ENCODE peak calls at places on chromosomes 16 and 17, in ten cellular contexts. One of them, this sample, is unnamed.

GRCh38 chr17:57038486-57038885 is 46.6 kb upstream of the AKAP1 start:
- DNase-seq in spleen: no peak
- DNase-seq in GM04504: no peak
- DNase-seq in activated CD8-positive, alpha-beta T cell treated with anti-CD3 and anti-CD28 coated beads, Interleukin-2, amount 10 ng/mL, durations not matched to agents 7 days and 5 days: no peak
- DNase-seq in keratinocyte: no peak
- DNase-seq in putamen: no peak
- DNase-seq in AML-193: no peak
- DNase-seq in GM23248: no peak
- DNase-seq in astrocyte of the spinal cord: no peak
- DNase-seq in left cardiac atrium: no peak
- DNase-seq in this sample: no peak

GRCh38 chr17:49193513-49194296 is 16.7 kb downstream of the GNGT2 start:
- DNase-seq in spleen: peak; percentile 79
- DNase-seq in GM04504: peak; percentile 24
- DNase-seq in activated CD8-positive, alpha-beta T cell treated with anti-CD3 and anti-CD28 coated beads, Interleukin-2, amount 10 ng/mL, durations not matched to agents 7 days and 5 days: no peak
- DNase-seq in keratinocyte: peak; percentile 65
- DNase-seq in putamen: peak; percentile 88
- DNase-seq in AML-193: peak; percentile 63
- DNase-seq in GM23248: peak; percentile 70
- DNase-seq in astrocyte of the spinal cord: peak; percentile 66
- DNase-seq in left cardiac atrium: peak; percentile 63
- DNase-seq in this sample: peak; percentile 56

GRCh38 chr16:18969050-18969854 is 14.5 kb upstream of the TMC7 start:
- DNase-seq in spleen: peak; percentile 94
- DNase-seq in GM04504: peak; percentile 42
- DNase-seq in activated CD8-positive, alpha-beta T cell treated with anti-CD3 and anti-CD28 coated beads, Interleukin-2, amount 10 ng/mL, durations not matched to agents 7 days and 5 days: peak; percentile 86
- DNase-seq in keratinocyte: no peak
- DNase-seq in putamen: peak; percentile 84
- DNase-seq in AML-193: peak; percentile 24
- DNase-seq in GM23248: peak; percentile 85
- DNase-seq in astrocyte of the spinal cord: peak; percentile 68
- DNase-seq in left cardiac atrium: peak; percentile 88
- DNase-seq in this sample: peak; percentile 84

GRCh38 chr17:35603674-35604073 is 16.6 kb downstream of the AP2B1 start:
- DNase-seq in spleen: no peak
- DNase-seq in GM04504: no peak
- DNase-seq in activated CD8-positive, alpha-beta T cell treated with anti-CD3 and anti-CD28 coated beads, Interleukin-2, amount 10 ng/mL, durations not matched to agents 7 days and 5 days: no peak
- DNase-seq in keratinocyte: no peak
- DNase-seq in putamen: no peak
- DNase-seq in AML-193: no peak
- DNase-seq in GM23248: peak; percentile 20
- DNase-seq in astrocyte of the spinal cord: peak; percentile 22
- DNase-seq in left cardiac atrium: no peak
- DNase-seq in this sample: no peak

GRCh38 chr16:29307598-29308507 is 98.7 kb downstream of the NPIPB11 start:
- DNase-seq in spleen: no peak
- DNase-seq in GM04504: no peak
- DNase-seq in activated CD8-positive, alpha-beta T cell treated with anti-CD3 and anti-CD28 coated beads, Interleukin-2, amount 10 ng/mL, durations not matched to agents 7 days and 5 days: no peak
- DNase-seq in keratinocyte: no peak
- DNase-seq in putamen: no peak
- DNase-seq in AML-193: no peak
- DNase-seq in GM23248: no peak
- DNase-seq in astrocyte of the spinal cord: peak; percentile 74
- DNase-seq in left cardiac atrium: no peak
- DNase-seq in this sample: no peak

GRCh38 chr17:73271078-73271477 is 9.4 kb upstream of the CPSF4L start:
- DNase-seq in spleen: no peak
- DNase-seq in GM04504: no peak
- DNase-seq in activated CD8-positive, alpha-beta T cell treated with anti-CD3 and anti-CD28 coated beads, Interleukin-2, amount 10 ng/mL, durations not matched to agents 7 days and 5 days: no peak
- DNase-seq in keratinocyte: no peak
- DNase-seq in putamen: no peak
- DNase-seq in AML-193: no peak
- DNase-seq in GM23248: no peak
- DNase-seq in astrocyte of the spinal cord: no peak
- DNase-seq in left cardiac atrium: no peak
- DNase-seq in this sample: no peak

GRCh38 chr17:40819528-40820125 is 2.8 kb downstream of the KRT10 start:
- DNase-seq in spleen: no peak
- DNase-seq in GM04504: no peak
- DNase-seq in activated CD8-positive, alpha-beta T cell treated with anti-CD3 and anti-CD28 coated beads, Interleukin-2, amount 10 ng/mL, durations not matched to agents 7 days and 5 days: no peak
- DNase-seq in keratinocyte: no peak
- DNase-seq in putamen: peak; percentile 13
- DNase-seq in AML-193: peak; percentile 45
- DNase-seq in GM23248: peak; percentile 68
- DNase-seq in astrocyte of the spinal cord: peak; percentile 4
- DNase-seq in left cardiac atrium: no peak
- DNase-seq in this sample: peak; percentile 19

GRCh38 chr17:4057731-4058130 is 85.1 kb downstream of the ZZEF1 start:
- DNase-seq in spleen: no peak
- DNase-seq in GM04504: no peak
- DNase-seq in activated CD8-positive, alpha-beta T cell treated with anti-CD3 and anti-CD28 coated beads, Interleukin-2, amount 10 ng/mL, durations not matched to agents 7 days and 5 days: no peak
- DNase-seq in keratinocyte: no peak
- DNase-seq in putamen: no peak
- DNase-seq in AML-193: no peak
- DNase-seq in GM23248: no peak
- DNase-seq in astrocyte of the spinal cord: no peak
- DNase-seq in left cardiac atrium: no peak
- DNase-seq in this sample: no peak

GRCh38 chr17:49101054-49101534 is 31.5 kb upstream of the B4GALNT2 start:
- DNase-seq in spleen: no peak
- DNase-seq in GM04504: no peak
- DNase-seq in activated CD8-positive, alpha-beta T cell treated with anti-CD3 and anti-CD28 coated beads, Interleukin-2, amount 10 ng/mL, durations not matched to agents 7 days and 5 days: no peak
- DNase-seq in keratinocyte: peak; percentile 99
- DNase-seq in putamen: no peak
- DNase-seq in AML-193: no peak
- DNase-seq in GM23248: peak; percentile 12
- DNase-seq in astrocyte of the spinal cord: peak; percentile 73
- DNase-seq in left cardiac atrium: no peak
- DNase-seq in this sample: no peak

GRCh38 chr17:43377056-43377810 is 21.6 kb upstream of the ARL4D start:
- DNase-seq in spleen: no peak
- DNase-seq in GM04504: no peak
- DNase-seq in activated CD8-positive, alpha-beta T cell treated with anti-CD3 and anti-CD28 coated beads, Interleukin-2, amount 10 ng/mL, durations not matched to agents 7 days and 5 days: no peak
- DNase-seq in keratinocyte: no peak
- DNase-seq in putamen: no peak
- DNase-seq in AML-193: no peak
- DNase-seq in GM23248: no peak
- DNase-seq in astrocyte of the spinal cord: no peak
- DNase-seq in left cardiac atrium: no peak
- DNase-seq in this sample: no peak

GRCh38 chr17:2292100-2292499 is 11.5 kb downstream of the SMG6 start:
- DNase-seq in spleen: no peak
- DNase-seq in GM04504: no peak
- DNase-seq in activated CD8-positive, alpha-beta T cell treated with anti-CD3 and anti-CD28 coated beads, Interleukin-2, amount 10 ng/mL, durations not matched to agents 7 days and 5 days: no peak
- DNase-seq in keratinocyte: no peak
- DNase-seq in putamen: no peak
- DNase-seq in AML-193: no peak
- DNase-seq in GM23248: peak; percentile 41
- DNase-seq in astrocyte of the spinal cord: no peak
- DNase-seq in left cardiac atrium: no peak
- DNase-seq in this sample: no peak

GRCh38 chr17:41494524-41494923 is 4.8 kb upstream of the KRT36 start:
- DNase-seq in spleen: no peak
- DNase-seq in GM04504: no peak
- DNase-seq in activated CD8-positive, alpha-beta T cell treated with anti-CD3 and anti-CD28 coated beads, Interleukin-2, amount 10 ng/mL, durations not matched to agents 7 days and 5 days: no peak
- DNase-seq in keratinocyte: no peak
- DNase-seq in putamen: no peak
- DNase-seq in AML-193: no peak
- DNase-seq in GM23248: peak; percentile 69
- DNase-seq in astrocyte of the spinal cord: peak; percentile 7
- DNase-seq in left cardiac atrium: no peak
- DNase-seq in this sample: no peak

GRCh38 chr17:49218941-49219913 is 8.7 kb downstream of the ABI3 start:
- DNase-seq in spleen: peak; percentile 92
- DNase-seq in GM04504: no peak
- DNase-seq in activated CD8-positive, alpha-beta T cell treated with anti-CD3 and anti-CD28 coated beads, Interleukin-2, amount 10 ng/mL, durations not matched to agents 7 days and 5 days: peak; percentile 86
- DNase-seq in keratinocyte: no peak
- DNase-seq in putamen: no peak
- DNase-seq in AML-193: peak; percentile 35
- DNase-seq in GM23248: no peak
- DNase-seq in astrocyte of the spinal cord: no peak
- DNase-seq in left cardiac atrium: no peak
- DNase-seq in this sample: peak; percentile 61

GRCh38 chr17:81515530-81516041 is 3.0 kb upstream of the ACTG1 start:
- DNase-seq in spleen: peak; percentile 90
- DNase-seq in GM04504: no peak
- DNase-seq in activated CD8-positive, alpha-beta T cell treated with anti-CD3 and anti-CD28 coated beads, Interleukin-2, amount 10 ng/mL, durations not matched to agents 7 days and 5 days: no peak
- DNase-seq in keratinocyte: no peak
- DNase-seq in putamen: no peak
- DNase-seq in AML-193: no peak
- DNase-seq in GM23248: no peak
- DNase-seq in astrocyte of the spinal cord: no peak
- DNase-seq in left cardiac atrium: no peak
- DNase-seq in this sample: peak; percentile 64

GRCh38 chr17:21019976-21020575 is 22.7 kb downstream of the USP22 start:
- DNase-seq in spleen: peak; percentile 87
- DNase-seq in GM04504: no peak
- DNase-seq in activated CD8-positive, alpha-beta T cell treated with anti-CD3 and anti-CD28 coated beads, Interleukin-2, amount 10 ng/mL, durations not matched to agents 7 days and 5 days: peak; percentile 57
- DNase-seq in keratinocyte: no peak
- DNase-seq in putamen: peak; percentile 42
- DNase-seq in AML-193: peak; percentile 34
- DNase-seq in GM23248: peak; percentile 62
- DNase-seq in astrocyte of the spinal cord: no peak
- DNase-seq in left cardiac atrium: no peak
- DNase-seq in this sample: peak; percentile 61

GRCh38 chr16:66446737-66447136 is 19.6 kb downstream of the BEAN1 start:
- DNase-seq in spleen: peak; percentile 32
- DNase-seq in GM04504: no peak
- DNase-seq in activated CD8-positive, alpha-beta T cell treated with anti-CD3 and anti-CD28 coated beads, Interleukin-2, amount 10 ng/mL, durations not matched to agents 7 days and 5 days: no peak
- DNase-seq in keratinocyte: no peak
- DNase-seq in putamen: no peak
- DNase-seq in AML-193: no peak
- DNase-seq in GM23248: no peak
- DNase-seq in astrocyte of the spinal cord: no peak
- DNase-seq in left cardiac atrium: no peak
- DNase-seq in this sample: no peak

GRCh38 chr17:65855675-65856074 is 294.2 kb upstream of the AXIN2 start:
- DNase-seq in spleen: no peak
- DNase-seq in GM04504: no peak
- DNase-seq in activated CD8-positive, alpha-beta T cell treated with anti-CD3 and anti-CD28 coated beads, Interleukin-2, amount 10 ng/mL, durations not matched to agents 7 days and 5 days: no peak
- DNase-seq in keratinocyte: no peak
- DNase-seq in putamen: no peak
- DNase-seq in AML-193: no peak
- DNase-seq in GM23248: no peak
- DNase-seq in astrocyte of the spinal cord: no peak
- DNase-seq in left cardiac atrium: no peak
- DNase-seq in this sample: no peak

GRCh38 chr17:3534881-3535252 is 22.7 kb downstream of the TRPV3 start:
- DNase-seq in spleen: peak; percentile 63
- DNase-seq in GM04504: no peak
- DNase-seq in activated CD8-positive, alpha-beta T cell treated with anti-CD3 and anti-CD28 coated beads, Interleukin-2, amount 10 ng/mL, durations not matched to agents 7 days and 5 days: peak; percentile 25
- DNase-seq in keratinocyte: no peak
- DNase-seq in putamen: peak; percentile 85
- DNase-seq in AML-193: no peak
- DNase-seq in GM23248: peak; percentile 64
- DNase-seq in astrocyte of the spinal cord: peak; percentile 6
- DNase-seq in left cardiac atrium: no peak
- DNase-seq in this sample: no peak

GRCh38 chr17:31269597-31269996 is 27.4 kb downstream of the OMG start:
- DNase-seq in spleen: no peak
- DNase-seq in GM04504: peak; percentile 97
- DNase-seq in activated CD8-positive, alpha-beta T cell treated with anti-CD3 and anti-CD28 coated beads, Interleukin-2, amount 10 ng/mL, durations not matched to agents 7 days and 5 days: no peak
- DNase-seq in keratinocyte: peak; percentile 53
- DNase-seq in putamen: no peak
- DNase-seq in AML-193: no peak
- DNase-seq in GM23248: peak; percentile 93
- DNase-seq in astrocyte of the spinal cord: peak; percentile 93
- DNase-seq in left cardiac atrium: no peak
- DNase-seq in this sample: no peak

GRCh38 chr16:21645261-21645721 is 7.1 kb downstream of the IGSF6 start:
- DNase-seq in spleen: no peak
- DNase-seq in GM04504: no peak
- DNase-seq in activated CD8-positive, alpha-beta T cell treated with anti-CD3 and anti-CD28 coated beads, Interleukin-2, amount 10 ng/mL, durations not matched to agents 7 days and 5 days: peak; percentile 50
- DNase-seq in keratinocyte: no peak
- DNase-seq in putamen: no peak
- DNase-seq in AML-193: peak; percentile 33
- DNase-seq in GM23248: peak; percentile 60
- DNase-seq in astrocyte of the spinal cord: peak; percentile 38
- DNase-seq in left cardiac atrium: no peak
- DNase-seq in this sample: no peak

GRCh38 chr17:73319766-73320165 is 8.0 kb upstream of the CDC42EP4 start:
- DNase-seq in spleen: no peak
- DNase-seq in GM04504: no peak
- DNase-seq in activated CD8-positive, alpha-beta T cell treated with anti-CD3 and anti-CD28 coated beads, Interleukin-2, amount 10 ng/mL, durations not matched to agents 7 days and 5 days: no peak
- DNase-seq in keratinocyte: no peak
- DNase-seq in putamen: no peak
- DNase-seq in AML-193: no peak
- DNase-seq in GM23248: no peak
- DNase-seq in astrocyte of the spinal cord: no peak
- DNase-seq in left cardiac atrium: no peak
- DNase-seq in this sample: peak; percentile 31

GRCh38 chr16:1871974-1872635 is at the start of gene MEIOB:
- DNase-seq in spleen: peak; percentile 55
- DNase-seq in GM04504: no peak
- DNase-seq in activated CD8-positive, alpha-beta T cell treated with anti-CD3 and anti-CD28 coated beads, Interleukin-2, amount 10 ng/mL, durations not matched to agents 7 days and 5 days: peak; percentile 27
- DNase-seq in keratinocyte: no peak
- DNase-seq in putamen: no peak
- DNase-seq in AML-193: no peak
- DNase-seq in GM23248: peak; percentile 54
- DNase-seq in astrocyte of the spinal cord: peak; percentile 6
- DNase-seq in left cardiac atrium: peak; percentile 34
- DNase-seq in this sample: peak; percentile 92

GRCh38 chr16:82042841-82043240 is 7.8 kb downstream of the HSD17B2 start:
- DNase-seq in spleen: no peak
- DNase-seq in GM04504: no peak
- DNase-seq in activated CD8-positive, alpha-beta T cell treated with anti-CD3 and anti-CD28 coated beads, Interleukin-2, amount 10 ng/mL, durations not matched to agents 7 days and 5 days: no peak
- DNase-seq in keratinocyte: no peak
- DNase-seq in putamen: no peak
- DNase-seq in AML-193: no peak
- DNase-seq in GM23248: no peak
- DNase-seq in astrocyte of the spinal cord: peak; percentile 31
- DNase-seq in left cardiac atrium: no peak
- DNase-seq in this sample: no peak

GRCh38 chr17:32627233-32628008 is 140.6 kb downstream of the CDK5R1 start:
- DNase-seq in spleen: no peak
- DNase-seq in GM04504: peak; percentile 0
- DNase-seq in activated CD8-positive, alpha-beta T cell treated with anti-CD3 and anti-CD28 coated beads, Interleukin-2, amount 10 ng/mL, durations not matched to agents 7 days and 5 days: no peak
- DNase-seq in keratinocyte: no peak
- DNase-seq in putamen: peak; percentile 83
- DNase-seq in AML-193: no peak
- DNase-seq in GM23248: peak; percentile 40
- DNase-seq in astrocyte of the spinal cord: peak; percentile 30
- DNase-seq in left cardiac atrium: no peak
- DNase-seq in this sample: peak; percentile 13

GRCh38 chr17:36727577-36727976 is 126.2 kb downstream of the MRM1 start:
- DNase-seq in spleen: no peak
- DNase-seq in GM04504: no peak
- DNase-seq in activated CD8-positive, alpha-beta T cell treated with anti-CD3 and anti-CD28 coated beads, Interleukin-2, amount 10 ng/mL, durations not matched to agents 7 days and 5 days: no peak
- DNase-seq in keratinocyte: no peak
- DNase-seq in putamen: no peak
- DNase-seq in AML-193: no peak
- DNase-seq in GM23248: no peak
- DNase-seq in astrocyte of the spinal cord: no peak
- DNase-seq in left cardiac atrium: no peak
- DNase-seq in this sample: peak; percentile 77

GRCh38 chr17:77863814-77864161 is 94.7 kb upstream of the TNRC6C start:
- DNase-seq in spleen: peak; percentile 80
- DNase-seq in GM04504: no peak
- DNase-seq in activated CD8-positive, alpha-beta T cell treated with anti-CD3 and anti-CD28 coated beads, Interleukin-2, amount 10 ng/mL, durations not matched to agents 7 days and 5 days: no peak
- DNase-seq in keratinocyte: no peak
- DNase-seq in putamen: no peak
- DNase-seq in AML-193: peak; percentile 89
- DNase-seq in GM23248: peak; percentile 28
- DNase-seq in astrocyte of the spinal cord: no peak
- DNase-seq in left cardiac atrium: peak; percentile 57
- DNase-seq in this sample: peak; percentile 71

GRCh38 chr17:38705803-38706624 is 941 bp downstream of the MLLT6 start:
- DNase-seq in spleen: peak; percentile 87
- DNase-seq in GM04504: no peak
- DNase-seq in activated CD8-positive, alpha-beta T cell treated with anti-CD3 and anti-CD28 coated beads, Interleukin-2, amount 10 ng/mL, durations not matched to agents 7 days and 5 days: peak; percentile 38
- DNase-seq in keratinocyte: no peak
- DNase-seq in putamen: no peak
- DNase-seq in AML-193: no peak
- DNase-seq in GM23248: peak; percentile 59
- DNase-seq in astrocyte of the spinal cord: no peak
- DNase-seq in left cardiac atrium: peak; percentile 72
- DNase-seq in this sample: peak; percentile 81

GRCh38 chr16:80931985-80932720 is 74.5 kb downstream of the CMC2 start:
- DNase-seq in spleen: no peak
- DNase-seq in GM04504: peak; percentile 39
- DNase-seq in activated CD8-positive, alpha-beta T cell treated with anti-CD3 and anti-CD28 coated beads, Interleukin-2, amount 10 ng/mL, durations not matched to agents 7 days and 5 days: peak; percentile 23
- DNase-seq in keratinocyte: no peak
- DNase-seq in putamen: peak; percentile 67
- DNase-seq in AML-193: no peak
- DNase-seq in GM23248: peak; percentile 72
- DNase-seq in astrocyte of the spinal cord: peak; percentile 64
- DNase-seq in left cardiac atrium: peak; percentile 78
- DNase-seq in this sample: peak; percentile 84

This sample was measured in SK-N-SH.